ENCODE peak calls at places on chromosome 13, in eight cellular contexts. One of them, this sample, is unnamed.

GRCh38 chr13:66069570-66069969 is 1160.6 kb downstream of the PCDH9 start:
- DNase-seq in AG09319: no peak
- DNase-seq in NCI-H1092 treated with DMSO at 0.1 percent for 48 hours: no peak
- DNase-seq in left lung: no peak
- DNase-seq in CD8-positive, alpha-beta T cell: no peak
- DNase-seq in cortex of kidney: no peak
- DNase-seq in stimulated activated CD8-positive, alpha-beta memory T cell treated with anti-CD3 and anti-CD28 coated beads, Interleukin-15, amount 100 ng/mL, for 24 hours: no peak
- DNase-seq in Jurkat, Clone E6-1: no peak
- DNase-seq in this sample: no peak

GRCh38 chr13:38902551-38902950 is 88.1 kb downstream of the STOML3 start:
- DNase-seq in AG09319: no peak
- DNase-seq in NCI-H1092 treated with DMSO at 0.1 percent for 48 hours: no peak
- DNase-seq in left lung: no peak
- DNase-seq in CD8-positive, alpha-beta T cell: no peak
- DNase-seq in cortex of kidney: no peak
- DNase-seq in stimulated activated CD8-positive, alpha-beta memory T cell treated with anti-CD3 and anti-CD28 coated beads, Interleukin-15, amount 100 ng/mL, for 24 hours: no peak
- DNase-seq in Jurkat, Clone E6-1: no peak
- DNase-seq in this sample: no peak

GRCh38 chr13:45162821-45163220 is 38.0 kb downstream of the KCTD4 start:
- DNase-seq in AG09319: peak
- DNase-seq in NCI-H1092 treated with DMSO at 0.1 percent for 48 hours: no peak
- DNase-seq in left lung: no peak
- DNase-seq in CD8-positive, alpha-beta T cell: no peak
- DNase-seq in cortex of kidney: no peak
- DNase-seq in stimulated activated CD8-positive, alpha-beta memory T cell treated with anti-CD3 and anti-CD28 coated beads, Interleukin-15, amount 100 ng/mL, for 24 hours: no peak
- DNase-seq in Jurkat, Clone E6-1: no peak
- DNase-seq in this sample: no peak

GRCh38 chr13:110304256-110304655 is 2.7 kb downstream of the COL4A1 start:
- DNase-seq in AG09319: no peak
- DNase-seq in NCI-H1092 treated with DMSO at 0.1 percent for 48 hours: no peak
- DNase-seq in left lung: no peak
- DNase-seq in CD8-positive, alpha-beta T cell: no peak
- DNase-seq in cortex of kidney: no peak
- DNase-seq in stimulated activated CD8-positive, alpha-beta memory T cell treated with anti-CD3 and anti-CD28 coated beads, Interleukin-15, amount 100 ng/mL, for 24 hours: no peak
- DNase-seq in Jurkat, Clone E6-1: no peak
- DNase-seq in this sample: no peak

GRCh38 chr13:45598597-45598996 is 16.9 kb downstream of the ERICH6B start:
- DNase-seq in AG09319: no peak
- DNase-seq in NCI-H1092 treated with DMSO at 0.1 percent for 48 hours: no peak
- DNase-seq in left lung: no peak
- DNase-seq in CD8-positive, alpha-beta T cell: no peak
- DNase-seq in cortex of kidney: no peak
- DNase-seq in stimulated activated CD8-positive, alpha-beta memory T cell treated with anti-CD3 and anti-CD28 coated beads, Interleukin-15, amount 100 ng/mL, for 24 hours: no peak
- DNase-seq in Jurkat, Clone E6-1: no peak
- DNase-seq in this sample: no peak

GRCh38 chr13:97720881-97721280 is 232.6 kb upstream of the IPO5 start:
- DNase-seq in AG09319: no peak
- DNase-seq in NCI-H1092 treated with DMSO at 0.1 percent for 48 hours: no peak
- DNase-seq in left lung: no peak
- DNase-seq in CD8-positive, alpha-beta T cell: no peak
- DNase-seq in cortex of kidney: no peak
- DNase-seq in stimulated activated CD8-positive, alpha-beta memory T cell treated with anti-CD3 and anti-CD28 coated beads, Interleukin-15, amount 100 ng/mL, for 24 hours: no peak
- DNase-seq in Jurkat, Clone E6-1: no peak
- DNase-seq in this sample: no peak

GRCh38 chr13:88384542-88384941 is 713.4 kb downstream of the SLITRK5 start:
- DNase-seq in AG09319: no peak
- DNase-seq in NCI-H1092 treated with DMSO at 0.1 percent for 48 hours: no peak
- DNase-seq in left lung: no peak
- DNase-seq in CD8-positive, alpha-beta T cell: no peak
- DNase-seq in cortex of kidney: no peak
- DNase-seq in stimulated activated CD8-positive, alpha-beta memory T cell treated with anti-CD3 and anti-CD28 coated beads, Interleukin-15, amount 100 ng/mL, for 24 hours: no peak
- DNase-seq in Jurkat, Clone E6-1: no peak
- DNase-seq in this sample: no peak

GRCh38 chr13:112744306-112745021 is 54.6 kb downstream of the ATP11A start:
- DNase-seq in AG09319: no peak
- DNase-seq in NCI-H1092 treated with DMSO at 0.1 percent for 48 hours: peak
- DNase-seq in left lung: no peak
- DNase-seq in CD8-positive, alpha-beta T cell: no peak
- DNase-seq in cortex of kidney: no peak
- DNase-seq in stimulated activated CD8-positive, alpha-beta memory T cell treated with anti-CD3 and anti-CD28 coated beads, Interleukin-15, amount 100 ng/mL, for 24 hours: no peak
- DNase-seq in Jurkat, Clone E6-1: no peak
- DNase-seq in this sample: no peak

GRCh38 chr13:101917833-101918755 is 465.6 kb downstream of the ITGBL1 start:
- DNase-seq in AG09319: no peak
- DNase-seq in NCI-H1092 treated with DMSO at 0.1 percent for 48 hours: peak
- DNase-seq in left lung: no peak
- DNase-seq in CD8-positive, alpha-beta T cell: no peak
- DNase-seq in cortex of kidney: no peak
- DNase-seq in stimulated activated CD8-positive, alpha-beta memory T cell treated with anti-CD3 and anti-CD28 coated beads, Interleukin-15, amount 100 ng/mL, for 24 hours: no peak
- DNase-seq in Jurkat, Clone E6-1: no peak
- DNase-seq in this sample: no peak

GRCh38 chr13:114044486-114044885 is 70.6 kb upstream of the C13orf46 start:
- DNase-seq in AG09319: no peak
- DNase-seq in NCI-H1092 treated with DMSO at 0.1 percent for 48 hours: no peak
- DNase-seq in left lung: no peak
- DNase-seq in CD8-positive, alpha-beta T cell: no peak
- DNase-seq in cortex of kidney: no peak
- DNase-seq in stimulated activated CD8-positive, alpha-beta memory T cell treated with anti-CD3 and anti-CD28 coated beads, Interleukin-15, amount 100 ng/mL, for 24 hours: no peak
- DNase-seq in Jurkat, Clone E6-1: peak
- DNase-seq in this sample: no peak

GRCh38 chr13:35512271-35512920 is 35.9 kb upstream of the MAB21L1 start:
- DNase-seq in AG09319: peak
- DNase-seq in NCI-H1092 treated with DMSO at 0.1 percent for 48 hours: no peak
- DNase-seq in left lung: no peak
- DNase-seq in CD8-positive, alpha-beta T cell: no peak
- DNase-seq in cortex of kidney: no peak
- DNase-seq in stimulated activated CD8-positive, alpha-beta memory T cell treated with anti-CD3 and anti-CD28 coated beads, Interleukin-15, amount 100 ng/mL, for 24 hours: no peak
- DNase-seq in Jurkat, Clone E6-1: no peak
- DNase-seq in this sample: no peak

GRCh38 chr13:73429691-73430090 is 370.9 kb downstream of the KLF5 start:
- DNase-seq in AG09319: no peak
- DNase-seq in NCI-H1092 treated with DMSO at 0.1 percent for 48 hours: no peak
- DNase-seq in left lung: no peak
- DNase-seq in CD8-positive, alpha-beta T cell: no peak
- DNase-seq in cortex of kidney: no peak
- DNase-seq in stimulated activated CD8-positive, alpha-beta memory T cell treated with anti-CD3 and anti-CD28 coated beads, Interleukin-15, amount 100 ng/mL, for 24 hours: no peak
- DNase-seq in Jurkat, Clone E6-1: no peak
- DNase-seq in this sample: no peak

GRCh38 chr13:94031609-94032008 is 447.9 kb downstream of the DCT start:
- DNase-seq in AG09319: no peak
- DNase-seq in NCI-H1092 treated with DMSO at 0.1 percent for 48 hours: no peak
- DNase-seq in left lung: no peak
- DNase-seq in CD8-positive, alpha-beta T cell: no peak
- DNase-seq in cortex of kidney: no peak
- DNase-seq in stimulated activated CD8-positive, alpha-beta memory T cell treated with anti-CD3 and anti-CD28 coated beads, Interleukin-15, amount 100 ng/mL, for 24 hours: no peak
- DNase-seq in Jurkat, Clone E6-1: no peak
- DNase-seq in this sample: no peak

GRCh38 chr13:96104516-96104915 is 14.6 kb downstream of the HS6ST3 start:
- DNase-seq in AG09319: no peak
- DNase-seq in NCI-H1092 treated with DMSO at 0.1 percent for 48 hours: no peak
- DNase-seq in left lung: no peak
- DNase-seq in CD8-positive, alpha-beta T cell: no peak
- DNase-seq in cortex of kidney: no peak
- DNase-seq in stimulated activated CD8-positive, alpha-beta memory T cell treated with anti-CD3 and anti-CD28 coated beads, Interleukin-15, amount 100 ng/mL, for 24 hours: no peak
- DNase-seq in Jurkat, Clone E6-1: no peak
- DNase-seq in this sample: no peak

GRCh38 chr13:51637852-51638496 is 53.7 kb downstream of the WDFY2 start:
- DNase-seq in AG09319: no peak
- DNase-seq in NCI-H1092 treated with DMSO at 0.1 percent for 48 hours: no peak
- DNase-seq in left lung: no peak
- DNase-seq in CD8-positive, alpha-beta T cell: no peak
- DNase-seq in cortex of kidney: no peak
- DNase-seq in stimulated activated CD8-positive, alpha-beta memory T cell treated with anti-CD3 and anti-CD28 coated beads, Interleukin-15, amount 100 ng/mL, for 24 hours: no peak
- DNase-seq in Jurkat, Clone E6-1: no peak
- DNase-seq in this sample: no peak

GRCh38 chr13:72782717-72783116 is 784 bp downstream of the PIBF1 start:
- DNase-seq in AG09319: no peak
- DNase-seq in NCI-H1092 treated with DMSO at 0.1 percent for 48 hours: no peak
- DNase-seq in left lung: no peak
- DNase-seq in CD8-positive, alpha-beta T cell: no peak
- DNase-seq in cortex of kidney: no peak
- DNase-seq in stimulated activated CD8-positive, alpha-beta memory T cell treated with anti-CD3 and anti-CD28 coated beads, Interleukin-15, amount 100 ng/mL, for 24 hours: no peak
- DNase-seq in Jurkat, Clone E6-1: no peak
- DNase-seq in this sample: no peak

GRCh38 chr13:99564389-99564788 is 63.1 kb downstream of the TM9SF2 start:
- DNase-seq in AG09319: no peak
- DNase-seq in NCI-H1092 treated with DMSO at 0.1 percent for 48 hours: no peak
- DNase-seq in left lung: no peak
- DNase-seq in CD8-positive, alpha-beta T cell: no peak
- DNase-seq in cortex of kidney: no peak
- DNase-seq in stimulated activated CD8-positive, alpha-beta memory T cell treated with anti-CD3 and anti-CD28 coated beads, Interleukin-15, amount 100 ng/mL, for 24 hours: no peak
- DNase-seq in Jurkat, Clone E6-1: no peak
- DNase-seq in this sample: no peak

GRCh38 chr13:50236898-50237318 is 221.7 kb downstream of the KCNRG start:
- DNase-seq in AG09319: no peak
- DNase-seq in NCI-H1092 treated with DMSO at 0.1 percent for 48 hours: no peak
- DNase-seq in left lung: no peak
- DNase-seq in CD8-positive, alpha-beta T cell: no peak
- DNase-seq in cortex of kidney: no peak
- DNase-seq in stimulated activated CD8-positive, alpha-beta memory T cell treated with anti-CD3 and anti-CD28 coated beads, Interleukin-15, amount 100 ng/mL, for 24 hours: no peak
- DNase-seq in Jurkat, Clone E6-1: no peak
- DNase-seq in this sample: no peak

GRCh38 chr13:76937416-76937815 is 10.9 kb upstream of the ACOD1 start:
- DNase-seq in AG09319: peak
- DNase-seq in NCI-H1092 treated with DMSO at 0.1 percent for 48 hours: no peak
- DNase-seq in left lung: no peak
- DNase-seq in CD8-positive, alpha-beta T cell: no peak
- DNase-seq in cortex of kidney: no peak
- DNase-seq in stimulated activated CD8-positive, alpha-beta memory T cell treated with anti-CD3 and anti-CD28 coated beads, Interleukin-15, amount 100 ng/mL, for 24 hours: no peak
- DNase-seq in Jurkat, Clone E6-1: no peak
- DNase-seq in this sample: no peak

GRCh38 chr13:84445776-84446175 is 563.5 kb upstream of the SLITRK1 start:
- DNase-seq in AG09319: no peak
- DNase-seq in NCI-H1092 treated with DMSO at 0.1 percent for 48 hours: no peak
- DNase-seq in left lung: no peak
- DNase-seq in CD8-positive, alpha-beta T cell: no peak
- DNase-seq in cortex of kidney: no peak
- DNase-seq in stimulated activated CD8-positive, alpha-beta memory T cell treated with anti-CD3 and anti-CD28 coated beads, Interleukin-15, amount 100 ng/mL, for 24 hours: no peak
- DNase-seq in Jurkat, Clone E6-1: no peak
- DNase-seq in this sample: no peak

GRCh38 chr13:65966991-65967451 is 1263.1 kb downstream of the PCDH9 start:
- DNase-seq in AG09319: no peak
- DNase-seq in NCI-H1092 treated with DMSO at 0.1 percent for 48 hours: no peak
- DNase-seq in left lung: no peak
- DNase-seq in CD8-positive, alpha-beta T cell: no peak
- DNase-seq in cortex of kidney: no peak
- DNase-seq in stimulated activated CD8-positive, alpha-beta memory T cell treated with anti-CD3 and anti-CD28 coated beads, Interleukin-15, amount 100 ng/mL, for 24 hours: no peak
- DNase-seq in Jurkat, Clone E6-1: peak
- DNase-seq in this sample: no peak

GRCh38 chr13:101258071-101258470 is 158.2 kb downstream of the NALCN start:
- DNase-seq in AG09319: peak
- DNase-seq in NCI-H1092 treated with DMSO at 0.1 percent for 48 hours: no peak
- DNase-seq in left lung: no peak
- DNase-seq in CD8-positive, alpha-beta T cell: no peak
- DNase-seq in cortex of kidney: no peak
- DNase-seq in stimulated activated CD8-positive, alpha-beta memory T cell treated with anti-CD3 and anti-CD28 coated beads, Interleukin-15, amount 100 ng/mL, for 24 hours: no peak
- DNase-seq in Jurkat, Clone E6-1: no peak
- DNase-seq in this sample: no peak

GRCh38 chr13:99320693-99321481 is 13.7 kb upstream of the GPR183 start:
- DNase-seq in AG09319: peak
- DNase-seq in NCI-H1092 treated with DMSO at 0.1 percent for 48 hours: no peak
- DNase-seq in left lung: no peak
- DNase-seq in CD8-positive, alpha-beta T cell: no peak
- DNase-seq in cortex of kidney: no peak
- DNase-seq in stimulated activated CD8-positive, alpha-beta memory T cell treated with anti-CD3 and anti-CD28 coated beads, Interleukin-15, amount 100 ng/mL, for 24 hours: no peak
- DNase-seq in Jurkat, Clone E6-1: peak
- DNase-seq in this sample: no peak

GRCh38 chr13:101417043-101417406 is 717 bp upstream of the NALCN start:
- DNase-seq in AG09319: no peak
- DNase-seq in NCI-H1092 treated with DMSO at 0.1 percent for 48 hours: peak
- DNase-seq in left lung: no peak
- DNase-seq in CD8-positive, alpha-beta T cell: no peak
- DNase-seq in cortex of kidney: no peak
- DNase-seq in stimulated activated CD8-positive, alpha-beta memory T cell treated with anti-CD3 and anti-CD28 coated beads, Interleukin-15, amount 100 ng/mL, for 24 hours: no peak
- DNase-seq in Jurkat, Clone E6-1: no peak
- DNase-seq in this sample: peak

GRCh38 chr13:26996965-26997752 is 174.5 kb downstream of the USP12 start:
- DNase-seq in AG09319: no peak
- DNase-seq in NCI-H1092 treated with DMSO at 0.1 percent for 48 hours: no peak
- DNase-seq in left lung: no peak
- DNase-seq in CD8-positive, alpha-beta T cell: no peak
- DNase-seq in cortex of kidney: no peak
- DNase-seq in stimulated activated CD8-positive, alpha-beta memory T cell treated with anti-CD3 and anti-CD28 coated beads, Interleukin-15, amount 100 ng/mL, for 24 hours: no peak
- DNase-seq in Jurkat, Clone E6-1: no peak
- DNase-seq in this sample: no peak

GRCh38 chr13:89490661-89491060 is 1819.5 kb downstream of the SLITRK5 start:
- DNase-seq in AG09319: no peak
- DNase-seq in NCI-H1092 treated with DMSO at 0.1 percent for 48 hours: no peak
- DNase-seq in left lung: no peak
- DNase-seq in CD8-positive, alpha-beta T cell: no peak
- DNase-seq in cortex of kidney: no peak
- DNase-seq in stimulated activated CD8-positive, alpha-beta memory T cell treated with anti-CD3 and anti-CD28 coated beads, Interleukin-15, amount 100 ng/mL, for 24 hours: no peak
- DNase-seq in Jurkat, Clone E6-1: no peak
- DNase-seq in this sample: no peak

GRCh38 chr13:25679936-25680335 is 308.2 kb downstream of the ATP8A2 start:
- DNase-seq in AG09319: no peak
- DNase-seq in NCI-H1092 treated with DMSO at 0.1 percent for 48 hours: no peak
- DNase-seq in left lung: no peak
- DNase-seq in CD8-positive, alpha-beta T cell: no peak
- DNase-seq in cortex of kidney: no peak
- DNase-seq in stimulated activated CD8-positive, alpha-beta memory T cell treated with anti-CD3 and anti-CD28 coated beads, Interleukin-15, amount 100 ng/mL, for 24 hours: no peak
- DNase-seq in Jurkat, Clone E6-1: peak
- DNase-seq in this sample: no peak

GRCh38 chr13:82739881-82740280 is 1142.4 kb downstream of the SLITRK1 start:
- DNase-seq in AG09319: no peak
- DNase-seq in NCI-H1092 treated with DMSO at 0.1 percent for 48 hours: no peak
- DNase-seq in left lung: no peak
- DNase-seq in CD8-positive, alpha-beta T cell: no peak
- DNase-seq in cortex of kidney: no peak
- DNase-seq in stimulated activated CD8-positive, alpha-beta memory T cell treated with anti-CD3 and anti-CD28 coated beads, Interleukin-15, amount 100 ng/mL, for 24 hours: no peak
- DNase-seq in Jurkat, Clone E6-1: no peak
- DNase-seq in this sample: no peak

GRCh38 chr13:95481051-95481775 is 71.3 kb upstream of the CLDN10 start:
- DNase-seq in AG09319: no peak
- DNase-seq in NCI-H1092 treated with DMSO at 0.1 percent for 48 hours: no peak
- DNase-seq in left lung: no peak
- DNase-seq in CD8-positive, alpha-beta T cell: no peak
- DNase-seq in cortex of kidney: no peak
- DNase-seq in stimulated activated CD8-positive, alpha-beta memory T cell treated with anti-CD3 and anti-CD28 coated beads, Interleukin-15, amount 100 ng/mL, for 24 hours: no peak
- DNase-seq in Jurkat, Clone E6-1: no peak
- DNase-seq in this sample: no peak

GRCh38 chr13:97221491-97221890 is 642 bp upstream of the MBNL2 start:
- DNase-seq in AG09319: no peak
- DNase-seq in NCI-H1092 treated with DMSO at 0.1 percent for 48 hours: peak
- DNase-seq in left lung: no peak
- DNase-seq in CD8-positive, alpha-beta T cell: no peak
- DNase-seq in cortex of kidney: no peak
- DNase-seq in stimulated activated CD8-positive, alpha-beta memory T cell treated with anti-CD3 and anti-CD28 coated beads, Interleukin-15, amount 100 ng/mL, for 24 hours: no peak
- DNase-seq in Jurkat, Clone E6-1: no peak
- DNase-seq in this sample: no peak

This sample was measured in NCI-H1048.